ENCODE peak calls at places on chromosomes 7 and 10, in eight cellular contexts. One of them, this sample, is unnamed.

GRCh38 chr7:64223366-64223765 is 4.9 kb upstream of the ZNF679 start:
- DNase-seq in fibroblast of pulmonary artery: no peak
- DNase-seq in ascending aorta: no peak
- DNase-seq in brain microvascular endothelial cell: no peak
- DNase-seq in progenitor cell of endocrine pancreas: no peak
- DNase-seq in HFFc6: no peak
- DNase-seq in GM06990: no peak
- DNase-seq in fibroblast of the aortic adventitia: no peak
- DNase-seq in this sample: no peak

GRCh38 chr10:69089638-69090599 is 2.0 kb downstream of the SRGN start:
- DNase-seq in fibroblast of pulmonary artery: peak; percentile 70
- DNase-seq in progenitor cell of endocrine pancreas: no peak
- DNase-seq in ascending aorta: peak; percentile 75
- DNase-seq in brain microvascular endothelial cell: peak; percentile 64
- DNase-seq in GM06990: peak; percentile 66
- DNase-seq in HFFc6: no peak
- DNase-seq in fibroblast of the aortic adventitia: peak; percentile 45
- DNase-seq in this sample: no peak

GRCh38 chr10:72045586-72045985 is 42.8 kb downstream of the SPOCK2 start:
- DNase-seq in ascending aorta: no peak
- DNase-seq in GM06990: no peak
- DNase-seq in fibroblast of the aortic adventitia: peak; percentile 39
- DNase-seq in progenitor cell of endocrine pancreas: no peak
- DNase-seq in HFFc6: no peak
- DNase-seq in brain microvascular endothelial cell: no peak
- DNase-seq in fibroblast of pulmonary artery: no peak
- DNase-seq in this sample: no peak

GRCh38 chr10:17062493-17063487 is 66.8 kb downstream of the CUBN start:
- DNase-seq in fibroblast of the aortic adventitia: peak; percentile 89
- DNase-seq in ascending aorta: peak; percentile 91
- DNase-seq in progenitor cell of endocrine pancreas: no peak
- DNase-seq in GM06990: no peak
- DNase-seq in fibroblast of pulmonary artery: peak; percentile 81
- DNase-seq in brain microvascular endothelial cell: peak; percentile 94
- DNase-seq in HFFc6: peak; percentile 94
- DNase-seq in this sample: no peak

GRCh38 chr7:151435103-151435916 is 4.6 kb downstream of the CRYGN start:
- DNase-seq in HFFc6: no peak
- DNase-seq in fibroblast of pulmonary artery: no peak
- DNase-seq in brain microvascular endothelial cell: no peak
- DNase-seq in progenitor cell of endocrine pancreas: no peak
- DNase-seq in GM06990: no peak
- DNase-seq in fibroblast of the aortic adventitia: no peak
- DNase-seq in ascending aorta: no peak
- DNase-seq in this sample: peak; percentile 14

GRCh38 chr7:138603549-138604324 is 97.4 kb downstream of the SVOPL start:
- DNase-seq in GM06990: no peak
- DNase-seq in ascending aorta: no peak
- DNase-seq in progenitor cell of endocrine pancreas: no peak
- DNase-seq in fibroblast of the aortic adventitia: no peak
- DNase-seq in fibroblast of pulmonary artery: no peak
- DNase-seq in HFFc6: no peak
- DNase-seq in brain microvascular endothelial cell: peak; percentile 13
- DNase-seq in this sample: no peak

GRCh38 chr10:76403876-76404275 is 972.5 kb downstream of the LRMDA start:
- DNase-seq in progenitor cell of endocrine pancreas: no peak
- DNase-seq in ascending aorta: peak; percentile 81
- DNase-seq in GM06990: no peak
- DNase-seq in HFFc6: peak; percentile 15
- DNase-seq in fibroblast of pulmonary artery: peak; percentile 12
- DNase-seq in fibroblast of the aortic adventitia: peak; percentile 66
- DNase-seq in brain microvascular endothelial cell: no peak
- DNase-seq in this sample: no peak

GRCh38 chr10:114957122-114957521 is 19.1 kb downstream of the TRUB1 start:
- DNase-seq in HFFc6: no peak
- DNase-seq in GM06990: no peak
- DNase-seq in brain microvascular endothelial cell: no peak
- DNase-seq in progenitor cell of endocrine pancreas: no peak
- DNase-seq in ascending aorta: no peak
- DNase-seq in fibroblast of the aortic adventitia: no peak
- DNase-seq in fibroblast of pulmonary artery: no peak
- DNase-seq in this sample: no peak

GRCh38 chr7:10237306-10237705 is 736.4 kb upstream of the PHF14 start:
- DNase-seq in ascending aorta: no peak
- DNase-seq in brain microvascular endothelial cell: peak; percentile 89
- DNase-seq in fibroblast of pulmonary artery: peak; percentile 53
- DNase-seq in progenitor cell of endocrine pancreas: no peak
- DNase-seq in fibroblast of the aortic adventitia: no peak
- DNase-seq in HFFc6: no peak
- DNase-seq in GM06990: no peak
- DNase-seq in this sample: no peak

GRCh38 chr7:3333861-3334260 is 32.8 kb downstream of the SDK1 start:
- DNase-seq in GM06990: no peak
- DNase-seq in ascending aorta: no peak
- DNase-seq in HFFc6: no peak
- DNase-seq in brain microvascular endothelial cell: no peak
- DNase-seq in fibroblast of pulmonary artery: no peak
- DNase-seq in fibroblast of the aortic adventitia: no peak
- DNase-seq in progenitor cell of endocrine pancreas: no peak
- DNase-seq in this sample: no peak

GRCh38 chr10:47361293-47361692 is 13.1 kb downstream of the RBP3 start:
- DNase-seq in progenitor cell of endocrine pancreas: peak; percentile 45
- DNase-seq in GM06990: no peak
- DNase-seq in ascending aorta: peak; percentile 45
- DNase-seq in fibroblast of the aortic adventitia: peak; percentile 29
- DNase-seq in HFFc6: peak; percentile 14
- DNase-seq in brain microvascular endothelial cell: peak; percentile 20
- DNase-seq in fibroblast of pulmonary artery: peak; percentile 49
- DNase-seq in this sample: peak; percentile 63

GRCh38 chr10:87622290-87623004 is 37.2 kb upstream of the PAPSS2 start:
- DNase-seq in GM06990: peak; percentile 47
- DNase-seq in brain microvascular endothelial cell: no peak
- DNase-seq in fibroblast of the aortic adventitia: no peak
- DNase-seq in ascending aorta: no peak
- DNase-seq in HFFc6: no peak
- DNase-seq in fibroblast of pulmonary artery: no peak
- DNase-seq in progenitor cell of endocrine pancreas: no peak
- DNase-seq in this sample: peak; percentile 8

GRCh38 chr7:82528577-82529305 is 85.2 kb upstream of the CACNA2D1 start:
- DNase-seq in GM06990: no peak
- DNase-seq in HFFc6: no peak
- DNase-seq in brain microvascular endothelial cell: peak; percentile 75
- DNase-seq in fibroblast of the aortic adventitia: peak; percentile 78
- DNase-seq in ascending aorta: no peak
- DNase-seq in fibroblast of pulmonary artery: peak; percentile 38
- DNase-seq in progenitor cell of endocrine pancreas: no peak
- DNase-seq in this sample: no peak

GRCh38 chr7:108722561-108722960 is 152.9 kb downstream of the DNAJB9 start:
- DNase-seq in GM06990: no peak
- DNase-seq in HFFc6: no peak
- DNase-seq in fibroblast of pulmonary artery: no peak
- DNase-seq in ascending aorta: no peak
- DNase-seq in brain microvascular endothelial cell: no peak
- DNase-seq in fibroblast of the aortic adventitia: no peak
- DNase-seq in progenitor cell of endocrine pancreas: no peak
- DNase-seq in this sample: no peak

GRCh38 chr10:99623919-99624318 is 3.7 kb upstream of the SLC25A28 start:
- DNase-seq in GM06990: no peak
- DNase-seq in progenitor cell of endocrine pancreas: no peak
- DNase-seq in HFFc6: no peak
- DNase-seq in brain microvascular endothelial cell: no peak
- DNase-seq in fibroblast of the aortic adventitia: no peak
- DNase-seq in fibroblast of pulmonary artery: no peak
- DNase-seq in ascending aorta: no peak
- DNase-seq in this sample: no peak

DNA sequence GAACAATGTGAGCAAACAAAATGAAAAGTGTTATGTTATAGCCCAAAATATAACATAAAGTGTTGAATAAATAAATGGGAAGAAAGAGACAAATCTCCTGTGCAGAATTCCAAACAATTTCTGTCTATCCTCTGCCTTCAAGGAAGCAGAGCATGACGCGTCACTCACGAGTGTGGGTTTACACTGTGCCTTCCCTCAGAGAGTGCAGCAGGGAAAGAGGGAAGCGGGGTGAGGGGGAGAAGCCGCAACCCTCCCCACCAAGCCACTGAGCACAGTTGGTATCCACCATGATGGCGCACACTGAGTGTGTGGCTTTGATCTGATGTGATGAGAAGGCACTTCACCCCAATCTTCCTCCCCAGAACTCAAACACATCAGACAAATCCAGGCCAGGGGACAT is 74.8 kb downstream of the PTPRN2 start:
- DNase-seq in fibroblast of the aortic adventitia: no peak
- DNase-seq in HFFc6: no peak
- DNase-seq in progenitor cell of endocrine pancreas: no peak
- DNase-seq in GM06990: no peak
- DNase-seq in fibroblast of pulmonary artery: no peak
- DNase-seq in brain microvascular endothelial cell: no peak
- DNase-seq in ascending aorta: no peak
- DNase-seq in this sample: no peak
- TF ChIP-seq CTCF in fibroblast of the aortic adventitia: no peak
- TF ChIP-seq CTCF in HFFc6: no peak
- TF ChIP-seq CTCF in progenitor cell of endocrine pancreas: no peak
- TF ChIP-seq CTCF in GM06990: no peak
- TF ChIP-seq CTCF in fibroblast of pulmonary artery: no peak
- TF ChIP-seq CTCF in brain microvascular endothelial cell: no peak
- TF ChIP-seq CTCF in ascending aorta: no peak
- TF ChIP-seq CTCF in this sample: no peak

DNA sequence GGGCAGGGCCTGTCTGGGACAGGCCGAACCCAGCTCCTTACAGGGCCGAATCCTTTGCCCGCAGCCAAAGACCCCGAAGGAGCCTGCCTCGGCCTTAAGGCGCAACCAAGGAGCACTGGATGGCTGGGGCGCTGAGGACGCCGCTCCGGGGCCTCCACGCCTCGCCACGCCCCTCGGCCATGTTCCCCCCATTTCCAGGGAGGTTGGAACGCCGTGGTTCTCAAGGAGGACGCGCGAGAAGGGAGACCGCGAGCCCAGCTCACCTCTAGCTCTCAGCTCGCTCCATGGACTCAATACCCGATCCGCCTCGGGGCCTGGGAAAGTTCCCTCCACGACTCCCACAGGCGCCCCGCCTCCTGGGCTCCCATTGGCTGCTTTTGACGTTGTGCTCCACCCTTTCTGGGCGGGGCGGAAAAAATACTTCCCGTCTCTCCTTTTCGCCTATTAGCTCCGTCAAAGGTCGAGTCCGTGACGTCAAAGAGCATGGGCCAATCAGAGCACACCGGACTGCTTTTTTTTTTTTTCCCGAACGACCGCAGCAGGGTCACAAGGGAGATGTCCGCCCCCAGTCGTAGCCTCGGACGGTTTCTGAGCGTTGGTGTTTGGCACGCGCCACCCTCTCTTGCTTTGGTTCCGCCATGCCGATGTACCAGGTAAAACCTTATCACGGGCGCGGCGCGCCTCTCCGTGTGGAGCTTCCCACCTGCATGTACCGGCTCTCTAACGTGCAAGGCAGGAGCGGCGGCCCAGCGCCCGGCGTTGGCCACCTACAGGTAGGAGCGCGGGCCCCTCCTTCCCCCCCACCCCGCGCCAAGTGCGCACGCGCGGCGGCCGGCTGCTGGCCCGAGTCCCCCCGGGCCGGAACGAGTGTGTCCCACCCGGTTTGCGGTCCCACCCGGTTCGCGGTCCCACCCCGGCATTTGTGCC is 305.7 kb downstream of the TYW1 start:
- DNase-seq in fibroblast of pulmonary artery: peak; percentile 99
- DNase-seq in ascending aorta: peak; percentile 100
- DNase-seq in GM06990: peak; percentile 96
- DNase-seq in brain microvascular endothelial cell: peak; percentile 99
- DNase-seq in fibroblast of the aortic adventitia: peak; percentile 99
- DNase-seq in progenitor cell of endocrine pancreas: peak; percentile 97
- DNase-seq in HFFc6: peak; percentile 99
- DNase-seq in this sample: peak; percentile 96
- TF ChIP-seq CTCF in fibroblast of pulmonary artery: peak; percentile 11
- TF ChIP-seq CTCF in ascending aorta: peak; percentile 45
- TF ChIP-seq CTCF in GM06990: peak; percentile 20
- TF ChIP-seq CTCF in brain microvascular endothelial cell: peak; percentile 40
- TF ChIP-seq CTCF in fibroblast of the aortic adventitia: peak; percentile 43
- TF ChIP-seq CTCF in progenitor cell of endocrine pancreas: peak; percentile 49
- TF ChIP-seq CTCF in HFFc6: peak; percentile 65
- TF ChIP-seq CTCF in this sample: peak; percentile 8

GRCh38 chr7:95686109-95686508 is 86.2 kb upstream of the DYNC1I1 start:
- DNase-seq in HFFc6: peak; percentile 44
- DNase-seq in GM06990: no peak
- DNase-seq in fibroblast of the aortic adventitia: peak; percentile 67
- DNase-seq in fibroblast of pulmonary artery: peak; percentile 89
- DNase-seq in progenitor cell of endocrine pancreas: no peak
- DNase-seq in brain microvascular endothelial cell: peak; percentile 47
- DNase-seq in ascending aorta: peak; percentile 67
- DNase-seq in this sample: no peak

GRCh38 chr7:95684505-95684904 is 87.8 kb upstream of the DYNC1I1 start:
- DNase-seq in GM06990: no peak
- DNase-seq in brain microvascular endothelial cell: no peak
- DNase-seq in ascending aorta: no peak
- DNase-seq in progenitor cell of endocrine pancreas: no peak
- DNase-seq in HFFc6: no peak
- DNase-seq in fibroblast of pulmonary artery: peak; percentile 8
- DNase-seq in fibroblast of the aortic adventitia: no peak
- DNase-seq in this sample: no peak

GRCh38 chr7:95690367-95690947 is 81.9 kb upstream of the DYNC1I1 start:
- DNase-seq in fibroblast of the aortic adventitia: peak; percentile 59
- DNase-seq in progenitor cell of endocrine pancreas: no peak
- DNase-seq in GM06990: peak; percentile 25
- DNase-seq in brain microvascular endothelial cell: peak; percentile 51
- DNase-seq in ascending aorta: no peak
- DNase-seq in fibroblast of pulmonary artery: peak; percentile 66
- DNase-seq in HFFc6: peak; percentile 56
- DNase-seq in this sample: peak; percentile 13

GRCh38 chr7:95688931-95689453 is 83.4 kb upstream of the DYNC1I1 start:
- DNase-seq in fibroblast of pulmonary artery: peak; percentile 9
- DNase-seq in brain microvascular endothelial cell: peak; percentile 20
- DNase-seq in GM06990: no peak
- DNase-seq in HFFc6: no peak
- DNase-seq in progenitor cell of endocrine pancreas: no peak
- DNase-seq in ascending aorta: no peak
- DNase-seq in fibroblast of the aortic adventitia: no peak
- DNase-seq in this sample: no peak

GRCh38 chr7:95687759-95688343 is 84.5 kb upstream of the DYNC1I1 start:
- DNase-seq in fibroblast of pulmonary artery: peak; percentile 67
- DNase-seq in GM06990: no peak
- DNase-seq in HFFc6: peak; percentile 41
- DNase-seq in fibroblast of the aortic adventitia: peak; percentile 40
- DNase-seq in brain microvascular endothelial cell: peak; percentile 48
- DNase-seq in progenitor cell of endocrine pancreas: no peak
- DNase-seq in ascending aorta: no peak
- DNase-seq in this sample: no peak
- TF ChIP-seq CTCF in fibroblast of pulmonary artery: peak; percentile 41
- TF ChIP-seq CTCF in GM06990: no peak
- TF ChIP-seq CTCF in HFFc6: peak; percentile 72
- TF ChIP-seq CTCF in fibroblast of the aortic adventitia: peak; percentile 42
- TF ChIP-seq CTCF in brain microvascular endothelial cell: peak; percentile 54
- TF ChIP-seq CTCF in progenitor cell of endocrine pancreas: peak; percentile 65
- TF ChIP-seq CTCF in ascending aorta: peak; percentile 32
- TF ChIP-seq CTCF in this sample: peak; percentile 39

DNA sequence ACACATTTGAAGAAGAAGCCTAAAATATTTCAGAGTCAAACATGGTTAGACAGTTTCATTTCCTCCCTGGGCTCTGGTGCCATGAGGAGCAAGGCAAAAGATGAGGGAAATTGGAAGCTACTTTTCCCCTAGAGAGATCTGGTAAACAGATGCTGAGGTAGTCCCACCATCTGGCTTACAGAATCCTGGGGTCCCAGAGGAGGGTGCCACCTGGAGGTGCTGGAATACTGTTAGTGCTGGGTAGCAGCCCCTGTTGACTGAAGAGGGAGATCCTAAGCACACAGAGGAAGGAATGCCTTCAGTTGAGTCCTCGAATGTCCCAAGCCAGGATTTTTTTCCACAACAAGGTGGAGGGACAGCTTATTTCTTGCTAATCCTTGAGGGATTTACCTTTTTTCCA is 160.1 kb downstream of the FZD1 start:
- DNase-seq in GM06990: no peak
- DNase-seq in progenitor cell of endocrine pancreas: no peak
- DNase-seq in HFFc6: no peak
- DNase-seq in brain microvascular endothelial cell: no peak
- DNase-seq in fibroblast of pulmonary artery: no peak
- DNase-seq in fibroblast of the aortic adventitia: no peak
- DNase-seq in ascending aorta: no peak
- DNase-seq in this sample: no peak
- TF ChIP-seq CTCF in GM06990: no peak
- TF ChIP-seq CTCF in progenitor cell of endocrine pancreas: no peak
- TF ChIP-seq CTCF in HFFc6: no peak
- TF ChIP-seq CTCF in brain microvascular endothelial cell: peak; percentile 30
- TF ChIP-seq CTCF in fibroblast of pulmonary artery: no peak
- TF ChIP-seq CTCF in fibroblast of the aortic adventitia: no peak
- TF ChIP-seq CTCF in ascending aorta: no peak
- TF ChIP-seq CTCF in this sample: no peak

This sample was measured in GM10248.